ENCODE peak calls at places on chromosome 2, in seven cellular contexts. H is CD8-positive, alpha-beta T cell; Y is ovary; L is CD8-positive, alpha-beta memory T cell; N is RWPE1; X is mesendoderm; V is caudate nucleus. C is an unnamed sample.

GRCh38 chr2:120442923-120443571 is 97.1 kb downstream of the INHBB start:
- DNase-seq in H (no peak), Y (no peak), L (no peak), N (no peak), X (peak), V (no peak), C (no peak)

GRCh38 chr2:237421542-237422047 is 7.6 kb upstream of the COL6A3 start:
- DNase-seq in H (peak), Y (peak), L (peak), N (peak), X (peak), V (peak), C (no peak)

GRCh38 chr2:62817995-62818713 is 112.6 kb downstream of the EHBP1 start:
- DNase-seq in H (no peak), Y (no peak), L (no peak), N (no peak), X (no peak), V (no peak), C (no peak)

GRCh38 chr2:216109962-216110614 is 940 bp downstream of the XRCC5 start:
- DNase-seq in H (no peak), Y (no peak), L (peak), N (peak), X (peak), V (no peak), C (no peak)

GRCh38 chr2:233203060-233203459 is 48.4 kb upstream of the ATG16L1 start:
- DNase-seq in H (no peak), Y (no peak), L (no peak), N (no peak), X (no peak), V (no peak), C (no peak)

GRCh38 chr2:74777161-74777900 is 56.6 kb upstream of the HK2 start:
- DNase-seq in H (no peak), Y (no peak), L (no peak), N (no peak), X (no peak), V (no peak), C (no peak)

GRCh38 chr2:239762742-239763269 is 262.3 kb downstream of the NDUFA10 start:
- DNase-seq in H (no peak), Y (no peak), L (no peak), N (no peak), X (no peak), V (no peak), C (peak)

GRCh38 chr2:121903037-121903689 is 147.7 kb downstream of the TSN start:
- DNase-seq in H (no peak), Y (no peak), L (no peak), N (no peak), X (no peak), V (no peak), C (no peak)

GRCh38 chr2:174699993-174700766 is 64.1 kb downstream of the CHRNA1 start:
- DNase-seq in H (no peak), Y (no peak), L (peak), N (peak), X (peak), V (no peak), C (no peak)

GRCh38 chr2:71609029-71609428 is 155.7 kb downstream of the DYSF start:
- DNase-seq in H (no peak), Y (no peak), L (no peak), N (no peak), X (no peak), V (no peak), C (no peak)

GRCh38 chr2:15682354-15682753 is 90.7 kb downstream of the DDX1 start:
- DNase-seq in H (no peak), Y (no peak), L (no peak), N (no peak), X (no peak), V (no peak), C (no peak)

GRCh38 chr2:28523873-28524272 is 28.0 kb downstream of the PLB1 start:
- DNase-seq in H (no peak), Y (no peak), L (no peak), N (no peak), X (no peak), V (no peak), C (no peak)

GRCh38 chr2:238942941-238943715 is 95.2 kb downstream of the TWIST2 start:
- DNase-seq in H (no peak), Y (no peak), L (no peak), N (no peak), X (no peak), V (no peak), C (no peak)

GRCh38 chr2:134717706-134718094 is 1.1 kb downstream of the TMEM163 start:
- DNase-seq in H (no peak), Y (no peak), L (no peak), N (no peak), X (no peak), V (no peak), C (no peak)

GRCh38 chr2:120525056-120526046 is 179.4 kb downstream of the INHBB start:
- DNase-seq in H (no peak), Y (no peak), L (no peak), N (peak), X (no peak), V (no peak), C (no peak)

GRCh38 chr2:10787176-10787968 is 25.2 kb downstream of the PDIA6 start:
- DNase-seq in H (no peak), Y (no peak), L (no peak), N (no peak), X (peak), V (no peak), C (no peak)

GRCh38 chr2:161870531-161870930 is 203.5 kb downstream of the DPP4 start:
- DNase-seq in H (no peak), Y (no peak), L (no peak), N (no peak), X (no peak), V (no peak), C (no peak)

GRCh38 chr2:216183459-216183858 is 74.3 kb downstream of the XRCC5 start:
- DNase-seq in H (no peak), Y (no peak), L (no peak), N (no peak), X (no peak), V (no peak), C (no peak)

GRCh38 chr2:18550383-18550905 is 10.0 kb downstream of the RDH14 start:
- DNase-seq in H (no peak), Y (no peak), L (no peak), N (no peak), X (no peak), V (no peak), C (no peak)

GRCh38 chr2:8754056-8754790 is 72.4 kb downstream of the ID2 start:
- DNase-seq in H (no peak), Y (no peak), L (no peak), N (no peak), X (no peak), V (peak), C (peak)

GRCh38 chr2:42926438-42927333 is 134.3 kb upstream of the HAAO start:
- DNase-seq in H (no peak), Y (peak), L (no peak), N (no peak), X (no peak), V (no peak), C (no peak)

GRCh38 chr2:101860157-101860556 is 131.6 kb upstream of the IL1R2 start:
- DNase-seq in H (no peak), Y (no peak), L (no peak), N (no peak), X (no peak), V (no peak), C (no peak)

GRCh38 chr2:101859604-101860003 is 132.2 kb upstream of the IL1R2 start:
- DNase-seq in H (no peak), Y (no peak), L (no peak), N (no peak), X (no peak), V (no peak), C (no peak)

GRCh38 chr2:101860782-101861181 is 131.0 kb upstream of the IL1R2 start:
- DNase-seq in H (no peak), Y (no peak), L (no peak), N (no peak), X (no peak), V (no peak), C (no peak)

GRCh38 chr2:101858246-101858645 is 133.5 kb upstream of the IL1R2 start:
- DNase-seq in H (no peak), Y (no peak), L (no peak), N (peak), X (no peak), V (no peak), C (no peak)

DNA sequence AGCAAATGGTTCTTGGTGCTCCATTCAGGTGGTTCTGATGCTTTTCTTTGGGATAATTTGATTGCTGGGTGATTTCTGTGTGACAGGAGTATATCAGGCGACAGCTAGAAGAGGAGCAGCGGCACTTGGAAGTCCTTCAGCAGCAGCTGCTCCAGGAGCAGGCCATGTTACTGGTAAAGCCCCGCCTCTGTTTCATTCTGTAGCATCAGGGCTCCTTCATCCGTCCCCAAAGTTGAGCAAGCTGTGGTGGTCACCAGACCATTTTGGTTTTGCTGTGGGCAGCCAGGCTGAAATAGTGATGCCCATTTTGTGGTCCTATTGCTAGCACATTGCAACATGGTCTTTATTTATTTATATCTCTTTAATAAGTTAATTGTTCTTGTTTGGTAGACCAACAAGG is 132.8 kb upstream of the IL1R2 start:
- DNase-seq in H (no peak), Y (no peak), L (no peak), N (no peak), X (no peak), V (no peak), C (no peak)
- H3K27ac ChIP-seq in H (no peak), Y (no peak), L (no peak), N (no peak), X (no peak), V (no peak), C (peak)

GRCh38 chr2:46320141-46320567 is 22.9 kb downstream of the EPAS1 start:
- DNase-seq in H (no peak), Y (no peak), L (no peak), N (no peak), X (no peak), V (no peak), C (no peak)

GRCh38 chr2:46318579-46319460 is 21.6 kb downstream of the EPAS1 start:
- DNase-seq in H (no peak), Y (no peak), L (no peak), N (no peak), X (no peak), V (no peak), C (no peak)

GRCh38 chr2:46323671-46324207 is 26.5 kb downstream of the EPAS1 start:
- DNase-seq in H (no peak), Y (no peak), L (no peak), N (no peak), X (no peak), V (no peak), C (no peak)

GRCh38 chr2:46317092-46317486 is 19.9 kb downstream of the EPAS1 start:
- DNase-seq in H (no peak), Y (no peak), L (no peak), N (no peak), X (no peak), V (no peak), C (no peak)

DNA sequence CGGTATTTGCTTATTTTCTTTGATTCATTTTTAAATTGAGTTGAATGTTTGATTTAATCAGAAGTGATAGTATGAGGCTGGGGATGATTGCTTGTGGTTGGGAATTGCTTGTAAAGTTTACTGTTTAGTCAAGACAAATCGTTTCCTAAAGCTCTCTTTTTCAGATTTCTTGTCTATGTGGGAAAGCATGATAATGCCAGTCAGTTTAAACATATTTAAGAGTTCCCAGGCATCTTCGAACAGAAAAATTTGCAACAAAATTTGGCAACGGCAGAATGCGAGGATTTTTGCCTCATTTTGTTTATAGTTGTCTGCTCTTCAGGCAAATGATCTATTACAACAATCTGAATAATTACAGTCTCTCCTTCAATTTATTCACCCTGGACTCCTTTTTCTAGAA is 22.5 kb downstream of the EPAS1 start:
- DNase-seq in H (no peak), Y (no peak), L (no peak), N (no peak), X (no peak), V (no peak), C (no peak)
- H3K27ac ChIP-seq in H (no peak), Y (no peak), L (no peak), N (no peak), X (no peak), V (no peak), C (no peak)

GRCh38 chr2:101806123-101806522 is 108.6 kb downstream of the MAP4K4 start:
- DNase-seq in H (no peak), Y (no peak), L (no peak), N (peak), X (peak), V (no peak), C (no peak)
- H3K27ac ChIP-seq in H (no peak), Y (no peak), L (no peak), N (peak), X (peak), V (no peak), C (peak)

GRCh38 chr2:171345971-171346722 is 87.6 kb downstream of the METTL8 start:
- DNase-seq in H (no peak), Y (no peak), L (no peak), N (no peak), X (peak), V (no peak), C (no peak)
- H3K27ac ChIP-seq in H (no peak), Y (no peak), L (no peak), N (no peak), X (no peak), V (no peak), C (no peak)

C was measured in substantia nigra.